ENCODE peak calls at places on chromosome 1, in five cellular contexts. G is NT2/D1, Y is HEK293T, K is GM12878, P is H1. D is an unnamed sample.

GRCh38 chr1:241714321-241715218 is 62.5 kb downstream of the WDR64 start:
- DNase-seq in G (no peak), Y (peak), K (no peak), P (no peak), D (no peak)

GRCh38 chr1:25565188-25565591 is 21.8 kb downstream of the LDLRAP1 start:
- DNase-seq in G (no peak), Y (no peak), K (no peak), P (no peak), D (no peak)

GRCh38 chr1:32200226-32201010 is at the start of gene CCDC28B:
- DNase-seq in G (peak), Y (peak), K (peak), P (peak), D (no peak)

GRCh38 chr1:226034482-226034881 is 28.0 kb upstream of the H3-3A start:
- DNase-seq in G (no peak), Y (no peak), K (no peak), P (no peak), D (peak)

GRCh38 chr1:113608371-113608770 is 150.9 kb downstream of the PHTF1 start:
- DNase-seq in G (no peak), Y (no peak), K (no peak), P (no peak), D (no peak)

GRCh38 chr1:14520514-14521163 is 77.8 kb upstream of the KAZN start:
- DNase-seq in G (no peak), Y (no peak), K (peak), P (no peak), D (no peak)

GRCh38 chr1:19338323-19338762 is 26.2 kb downstream of the SLC66A1 start:
- DNase-seq in G (peak), Y (peak), K (no peak), P (peak), D (peak)

GRCh38 chr1:28796321-28797213 is 15.4 kb upstream of the OPRD1 start:
- DNase-seq in G (no peak), Y (no peak), K (no peak), P (no peak), D (no peak)

GRCh38 chr1:67793562-67793961 is 39.7 kb downstream of the GNG12 start:
- DNase-seq in G (no peak), Y (no peak), K (no peak), P (no peak), D (no peak)

GRCh38 chr1:206706298-206706791 is 21.6 kb downstream of the MAPKAPK2 start:
- DNase-seq in G (no peak), Y (no peak), K (no peak), P (no peak), D (no peak)

GRCh38 chr1:187788686-187789085 is 959.9 kb downstream of the PLA2G4A start:
- DNase-seq in G (no peak), Y (no peak), K (no peak), P (no peak), D (no peak)

GRCh38 chr1:99849744-99850457 is at the start of gene AGL:
- DNase-seq in G (peak), Y (peak), K (peak), P (peak), D (peak)

GRCh38 chr1:156387899-156388813 is 19.1 kb downstream of the RHBG start:
- DNase-seq in G (no peak), Y (no peak), K (no peak), P (peak), D (peak)

GRCh38 chr1:226607821-226608220 is 59.3 kb downstream of the STUM start:
- DNase-seq in G (no peak), Y (no peak), K (no peak), P (no peak), D (no peak)

GRCh38 chr1:175527773-175528172 is 215.6 kb downstream of the TNR start:
- DNase-seq in G (no peak), Y (no peak), K (no peak), P (no peak), D (no peak)

GRCh38 chr1:167899253-167899681 is 14.7 kb downstream of the ADCY10 start:
- DNase-seq in G (no peak), Y (no peak), K (peak), P (no peak), D (no peak)

GRCh38 chr1:165645654-165646366 is 14.8 kb downstream of the MGST3 start:
- DNase-seq in G (no peak), Y (no peak), K (no peak), P (no peak), D (peak)

GRCh38 chr1:84944767-84945486 is 51.9 kb upstream of the LPAR3 start:
- DNase-seq in G (peak), Y (peak), K (peak), P (peak), D (peak)

GRCh38 chr1:54324031-54324654 is 82.1 kb downstream of the SSBP3 start:
- DNase-seq in G (no peak), Y (no peak), K (no peak), P (no peak), D (no peak)

GRCh38 chr1:212618466-212619210 is 10.1 kb downstream of the ATF3 start:
- DNase-seq in G (no peak), Y (no peak), K (no peak), P (no peak), D (no peak)

GRCh38 chr1:186175588-186175987 is 199.5 kb downstream of the TPR start:
- DNase-seq in G (no peak), Y (no peak), K (no peak), P (no peak), D (no peak)

GRCh38 chr1:238647877-238648276 is 738.5 kb upstream of the CHRM3 start:
- DNase-seq in G (peak), Y (no peak), K (no peak), P (no peak), D (no peak)

GRCh38 chr1:17520473-17521319 is 18.8 kb upstream of the ARHGEF10L start:
- DNase-seq in G (no peak), Y (no peak), K (no peak), P (no peak), D (no peak)

GRCh38 chr1:11653616-11654570 is at the start of gene FBXO2:
- DNase-seq in G (no peak), Y (no peak), K (no peak), P (peak), D (no peak)

DNA sequence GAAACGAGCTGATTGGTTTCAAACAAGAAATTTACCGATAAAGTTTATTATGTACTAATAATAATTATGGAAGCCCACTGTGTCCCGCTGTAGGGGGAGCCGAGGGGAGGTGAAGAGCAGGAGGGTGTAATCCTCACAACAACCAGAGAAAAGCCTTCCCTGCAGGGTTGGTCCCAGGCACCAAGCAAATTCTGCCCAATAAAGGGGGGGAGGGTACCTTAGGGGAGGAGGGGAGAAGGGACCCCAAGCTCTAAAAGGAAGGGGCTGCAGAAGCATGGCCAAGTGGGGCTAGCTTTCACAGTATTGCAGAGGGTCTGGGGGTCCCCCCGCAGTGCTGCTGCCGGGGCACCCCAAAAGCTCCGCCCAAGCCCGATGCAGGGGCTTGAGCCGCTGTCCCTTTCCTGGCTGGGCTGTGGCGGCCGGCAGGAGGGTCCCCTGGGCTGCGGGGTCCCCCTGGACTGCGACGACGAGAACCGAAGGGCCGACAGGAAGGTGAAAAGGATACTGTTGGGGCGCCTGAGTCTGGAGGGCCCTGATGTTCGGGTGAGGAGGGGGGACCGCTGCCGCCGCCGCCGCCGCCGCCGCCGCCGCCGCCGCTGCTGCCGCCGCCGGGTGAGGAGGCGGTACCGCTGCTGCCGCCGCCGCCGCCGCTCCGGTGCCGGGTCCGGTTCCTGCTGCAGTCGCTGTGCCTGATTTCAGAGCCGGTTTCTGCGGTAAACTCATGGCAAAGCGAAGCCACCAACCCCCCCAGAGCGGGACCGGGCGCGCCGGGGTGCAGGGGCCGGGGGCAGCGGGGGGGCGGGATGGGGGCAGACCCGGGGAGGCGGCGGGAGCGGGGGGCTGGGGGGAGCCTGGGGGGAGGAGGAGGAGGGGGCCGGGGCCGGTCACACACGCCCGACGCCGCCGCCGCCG is 771 bp downstream of the EIF4G3 start:
- DNase-seq in G (no peak), Y (no peak), K (no peak), P (peak), D (no peak)
- TF ChIP-seq SUZ12 in G (no peak), Y (no peak), K (no peak), P (no peak), D (no peak)

DNA sequence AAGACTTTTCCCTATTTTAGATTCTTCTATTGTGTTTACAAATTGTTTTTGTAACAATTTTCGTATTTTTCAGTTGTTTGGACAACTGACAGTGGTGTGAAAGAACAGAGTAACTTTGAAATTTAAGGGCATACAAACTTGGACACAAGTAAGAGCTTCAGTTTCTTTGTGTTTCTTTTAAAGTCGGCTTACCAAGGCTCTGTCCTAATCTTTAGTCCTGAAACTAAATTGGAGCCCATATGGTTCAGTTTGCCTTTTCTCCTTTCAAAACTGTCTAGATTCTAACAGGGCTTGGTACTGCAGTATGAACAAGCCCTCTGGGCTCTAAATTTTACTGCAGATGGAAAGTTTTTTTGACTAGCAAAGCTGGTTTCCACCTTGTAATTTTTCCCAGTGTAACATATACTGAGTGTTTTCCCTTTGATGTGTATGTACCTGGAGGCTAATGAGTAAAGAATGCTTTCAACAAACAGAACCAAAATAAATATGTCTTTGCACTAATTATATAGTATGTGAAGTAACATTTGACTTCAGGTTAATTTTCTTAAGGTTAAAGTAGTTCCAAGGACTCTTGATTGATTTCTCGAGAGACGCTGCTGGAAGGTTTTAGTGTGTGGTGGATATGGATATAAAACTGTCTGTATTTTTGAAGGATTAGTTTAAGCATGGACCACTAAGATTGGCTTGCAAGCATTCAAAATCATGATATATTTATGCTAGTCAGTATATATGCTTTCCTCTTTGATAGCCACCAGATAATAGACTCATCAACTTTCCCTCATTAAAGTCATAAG is 4.1 kb downstream of the SNX27 start:
- DNase-seq in G (no peak), Y (no peak), K (no peak), P (no peak), D (no peak)
- TF ChIP-seq SUZ12 in G (no peak), Y (no peak), K (no peak), P (no peak), D (no peak)

DNA sequence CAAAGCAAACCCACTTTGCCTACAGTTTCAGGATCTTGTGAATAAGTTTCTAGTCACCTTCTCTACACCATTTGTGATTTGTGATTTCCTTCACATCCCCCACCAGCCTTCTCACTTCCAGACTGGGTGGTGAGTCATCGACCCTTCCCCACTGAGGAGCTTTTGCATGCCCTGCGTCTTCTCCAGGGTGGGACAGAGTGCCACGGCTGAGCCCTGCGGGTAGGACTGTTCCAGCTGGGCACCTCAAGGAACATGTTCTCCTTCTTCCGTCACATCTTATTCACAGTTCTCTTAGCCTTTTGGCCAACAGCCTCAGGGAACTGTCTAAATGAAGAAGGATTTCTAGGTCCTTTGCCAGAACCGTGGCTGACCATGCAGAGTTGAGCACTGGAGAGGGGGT is 116.5 kb downstream of the TMEM53 start:
- DNase-seq in G (no peak), Y (no peak), K (no peak), P (no peak), D (no peak)
- TF ChIP-seq SUZ12 in G (no peak), Y (no peak), K (no peak), P (no peak), D (no peak)

GRCh38 chr1:153659656-153660055 is 1.2 kb downstream of the SNAPIN start:
- DNase-seq in G (no peak), Y (no peak), K (no peak), P (no peak), D (no peak)
- TF ChIP-seq SUZ12 in G (no peak), Y (no peak), K (no peak), P (no peak), D (no peak)

DNA sequence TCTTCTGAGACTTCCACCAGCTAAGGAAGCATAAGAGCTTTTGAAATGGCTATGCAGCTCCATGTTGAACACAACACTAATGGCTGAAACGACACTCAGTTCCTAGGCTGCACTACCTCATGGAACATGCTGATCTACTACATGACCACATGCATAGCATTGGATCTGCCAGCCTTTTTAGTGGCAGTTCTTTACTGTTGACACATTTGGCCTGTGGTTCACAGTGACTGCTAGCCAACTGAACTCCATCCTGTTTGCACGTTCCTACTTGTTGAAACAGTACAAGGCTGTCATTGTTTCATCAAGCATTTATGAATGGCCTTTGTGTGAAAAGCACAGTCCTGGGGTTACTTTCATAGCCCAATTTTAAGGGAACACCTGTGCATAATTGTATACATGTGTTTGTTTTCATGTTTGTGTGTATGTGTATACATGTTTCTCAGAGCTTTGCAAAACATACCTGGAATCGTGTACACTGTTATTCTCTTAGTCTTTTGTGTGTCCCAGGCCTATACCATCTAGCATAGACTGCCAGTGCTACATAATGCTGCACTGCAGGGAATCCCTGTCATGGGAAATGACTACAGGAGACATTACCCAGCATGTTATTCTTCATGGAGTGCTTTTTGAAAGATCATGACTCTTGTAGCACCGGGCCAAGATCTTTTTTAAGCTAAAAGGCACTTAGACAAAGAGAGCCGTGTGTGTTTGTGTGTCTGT is 179.6 kb upstream of the ESRRG start:
- DNase-seq in G (no peak), Y (no peak), K (no peak), P (no peak), D (peak)
- TF ChIP-seq SUZ12 in G (no peak), Y (no peak), K (no peak), P (no peak), D (no peak)

GRCh38 chr1:24319962-24320361 is 805 bp downstream of the GRHL3 start:
- DNase-seq in G (no peak), Y (no peak), K (no peak), P (no peak), D (no peak)

GRCh38 chr1:24322636-24323177 is 3.5 kb downstream of the GRHL3 start:
- DNase-seq in G (no peak), Y (no peak), K (no peak), P (peak), D (no peak)

GRCh38 chr1:24323281-24323680 is 4.1 kb downstream of the GRHL3 start:
- DNase-seq in G (no peak), Y (no peak), K (no peak), P (no peak), D (no peak)

GRCh38 chr1:24321150-24321549 is 2.0 kb downstream of the GRHL3 start:
- DNase-seq in G (no peak), Y (peak), K (no peak), P (no peak), D (no peak)

GRCh38 chr1:24321712-24322635 is 2.8 kb downstream of the GRHL3 start:
- DNase-seq in G (peak), Y (peak), K (no peak), P (no peak), D (no peak)
- TF ChIP-seq SUZ12 in G (no peak), Y (no peak), K (peak), P (peak), D (no peak)

GRCh38 chr1:200873116-200873670 is 412 bp downstream of the GPR25 start:
- DNase-seq in G (no peak), Y (no peak), K (no peak), P (peak), D (no peak)
- TF ChIP-seq SUZ12 in G (no peak), Y (no peak), K (no peak), P (no peak), D (no peak)

GRCh38 chr1:169115891-169116585 is 9.5 kb downstream of the ATP1B1 start:
- DNase-seq in G (no peak), Y (no peak), K (peak), P (no peak), D (peak)
- TF ChIP-seq SUZ12 in G (no peak), Y (no peak), K (no peak), P (no peak), D (peak)

DNA sequence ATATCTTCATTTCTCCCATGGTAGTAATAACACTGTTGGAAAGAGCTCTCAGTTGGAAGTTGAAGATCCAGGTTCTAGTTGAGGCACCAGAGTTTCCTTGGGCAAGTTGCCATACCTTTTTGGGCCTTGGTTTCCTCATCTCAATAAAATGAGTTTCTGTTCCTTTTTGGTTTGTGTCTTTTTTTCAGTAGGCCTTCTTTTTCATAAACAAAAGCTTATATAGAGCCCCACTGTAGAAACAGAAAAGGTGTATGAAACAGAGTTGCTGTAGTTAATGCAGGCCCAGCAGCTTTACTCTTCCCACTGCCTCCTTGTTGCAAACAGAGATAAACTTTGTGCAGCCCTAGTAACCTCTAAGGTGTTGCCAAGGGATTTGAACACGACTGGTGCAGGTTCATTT is 41.7 kb downstream of the WNT4 start:
- DNase-seq in G (no peak), Y (no peak), K (no peak), P (no peak), D (no peak)
- TF ChIP-seq SUZ12 in G (no peak), Y (no peak), K (no peak), P (no peak), D (no peak)

GRCh38 chr1:22618056-22618455 is 18.4 kb upstream of the C1QA start:
- DNase-seq in G (no peak), Y (no peak), K (no peak), P (no peak), D (no peak)

GRCh38 chr1:22619808-22620207 is 16.6 kb upstream of the C1QA start:
- DNase-seq in G (no peak), Y (no peak), K (no peak), P (no peak), D (no peak)

GRCh38 chr1:22621761-22622160 is 14.7 kb upstream of the C1QA start:
- DNase-seq in G (no peak), Y (no peak), K (no peak), P (no peak), D (no peak)

GRCh38 chr1:22616571-22616970 is 19.9 kb upstream of the C1QA start:
- DNase-seq in G (no peak), Y (no peak), K (no peak), P (no peak), D (no peak)

DNA sequence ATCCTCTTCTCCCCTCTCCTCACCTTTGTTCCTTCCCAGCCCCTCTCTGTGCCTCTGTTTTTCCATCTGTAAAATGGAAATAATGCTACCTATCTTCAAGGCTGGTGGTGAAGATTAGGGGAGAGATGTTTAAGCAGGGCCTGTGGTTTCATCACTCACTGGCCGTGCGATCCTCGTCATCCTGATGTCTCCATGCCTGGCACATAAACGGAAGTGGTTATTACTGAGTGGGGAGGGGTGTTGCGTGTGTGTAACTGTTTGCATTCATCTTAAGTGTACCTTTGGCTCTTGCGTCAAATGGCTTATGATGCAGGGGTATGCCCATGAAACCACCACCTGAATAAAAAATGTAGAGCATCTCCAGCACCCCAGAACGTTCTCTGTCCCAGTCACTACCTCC is 17.2 kb upstream of the C1QA start:
- DNase-seq in G (no peak), Y (no peak), K (no peak), P (no peak), D (no peak)
- TF ChIP-seq SUZ12 in G (no peak), Y (no peak), K (no peak), P (no peak), D (no peak)